ENCODE peak calls at places on chromosomes 1 and 21, in five cellular contexts. One of them, this sample, is unnamed.
A peak's percentile ranks its signal among the peaks of the same experiment; 100 is the strongest.

GRCh38 chr1:236213534-236213933 is 68.2 kb downstream of the ERO1B start:
- DNase-seq in HepG2: no peak
- DNase-seq in GM12878: no peak
- DNase-seq in H1: no peak
- DNase-seq in K562: no peak
- DNase-seq in this sample: peak; percentile 23

GRCh38 chr1:187096689-187097088 is 267.9 kb downstream of the PLA2G4A start:
- DNase-seq in H1: no peak
- DNase-seq in GM12878: no peak
- DNase-seq in HepG2: no peak
- DNase-seq in K562: no peak
- DNase-seq in this sample: no peak

GRCh38 chr1:240878631-240879030 is 266.7 kb upstream of the GREM2 start:
- DNase-seq in GM12878: no peak
- DNase-seq in H1: no peak
- DNase-seq in HepG2: no peak
- DNase-seq in K562: no peak
- DNase-seq in this sample: no peak

GRCh38 chr1:217135569-217135915 is 412.3 kb upstream of the ESRRG start:
- DNase-seq in GM12878: no peak
- DNase-seq in HepG2: no peak
- DNase-seq in K562: no peak
- DNase-seq in H1: peak; percentile 74
- DNase-seq in this sample: peak; percentile 73

GRCh38 chr1:167678422-167678821 is 43.4 kb upstream of the MPZL1 start:
- DNase-seq in GM12878: no peak
- DNase-seq in K562: no peak
- DNase-seq in HepG2: no peak
- DNase-seq in H1: no peak
- DNase-seq in this sample: no peak

GRCh38 chr1:159992161-159992560 is 38.1 kb upstream of the SLAMF9 start:
- DNase-seq in GM12878: no peak
- DNase-seq in K562: no peak
- DNase-seq in HepG2: no peak
- DNase-seq in H1: peak; percentile 45
- DNase-seq in this sample: no peak

GRCh38 chr1:173318788-173319187 is 111.7 kb upstream of the TNFSF4 start:
- DNase-seq in HepG2: no peak
- DNase-seq in GM12878: no peak
- DNase-seq in H1: no peak
- DNase-seq in K562: no peak
- DNase-seq in this sample: no peak

GRCh38 chr21:34027727-34028461 is 45.5 kb upstream of the MRPS6 start:
- DNase-seq in HepG2: no peak
- DNase-seq in K562: no peak
- DNase-seq in GM12878: no peak
- DNase-seq in H1: no peak
- DNase-seq in this sample: no peak

GRCh38 chr1:207822602-207823451 is 71.0 kb downstream of the CD46 start:
- DNase-seq in K562: peak; percentile 90
- DNase-seq in GM12878: peak; percentile 96
- DNase-seq in H1: no peak
- DNase-seq in HepG2: no peak
- DNase-seq in this sample: peak; percentile 66

GRCh38 chr1:183689770-183690204 is 36.7 kb upstream of the APOBEC4 start:
- DNase-seq in GM12878: peak; percentile 54
- DNase-seq in K562: no peak
- DNase-seq in HepG2: no peak
- DNase-seq in H1: no peak
- DNase-seq in this sample: no peak

GRCh38 chr1:44714944-44715571 is 15.9 kb downstream of the RNU5D-1 start:
- DNase-seq in K562: peak; percentile 86
- DNase-seq in HepG2: peak; percentile 72
- DNase-seq in H1: peak; percentile 82
- DNase-seq in GM12878: peak; percentile 71
- DNase-seq in this sample: peak; percentile 83

GRCh38 chr21:46436586-46436985 is 22.1 kb upstream of the DIP2A start:
- DNase-seq in H1: no peak
- DNase-seq in K562: no peak
- DNase-seq in GM12878: no peak
- DNase-seq in HepG2: no peak
- DNase-seq in this sample: no peak

GRCh38 chr1:211135342-211135950 is 1.5 kb upstream of the KCNH1 start:
- DNase-seq in K562: peak; percentile 20
- DNase-seq in GM12878: peak; percentile 9
- DNase-seq in H1: no peak
- DNase-seq in HepG2: peak; percentile 29
- DNase-seq in this sample: peak; percentile 47

GRCh38 chr1:29677028-29678024 is 441.0 kb downstream of the PTPRU start:
- DNase-seq in HepG2: no peak
- DNase-seq in H1: peak; percentile 24
- DNase-seq in K562: no peak
- DNase-seq in GM12878: no peak
- DNase-seq in this sample: no peak

GRCh38 chr21:31293986-31294385 is 50.1 kb downstream of the TIAM1 start:
- DNase-seq in K562: no peak
- DNase-seq in H1: no peak
- DNase-seq in HepG2: no peak
- DNase-seq in GM12878: no peak
- DNase-seq in this sample: no peak
- TF ChIP-seq TAF1 in K562: no peak
- TF ChIP-seq TAF1 in H1: no peak
- TF ChIP-seq TAF1 in HepG2: no peak
- TF ChIP-seq TAF1 in GM12878: no peak
- TF ChIP-seq TAF1 in this sample: no peak

GRCh38 chr1:982765-983436 is 1.0 kb upstream of the PERM1 start:
- DNase-seq in K562: no peak
- DNase-seq in GM12878: no peak
- DNase-seq in HepG2: no peak
- DNase-seq in H1: no peak
- DNase-seq in this sample: no peak
- TF ChIP-seq USF2 in K562: no peak
- TF ChIP-seq USF2 in GM12878: no peak
- TF ChIP-seq USF2 in HepG2: no peak
- TF ChIP-seq USF2 in H1: no peak
- TF ChIP-seq USF2 in this sample: no peak

DNA sequence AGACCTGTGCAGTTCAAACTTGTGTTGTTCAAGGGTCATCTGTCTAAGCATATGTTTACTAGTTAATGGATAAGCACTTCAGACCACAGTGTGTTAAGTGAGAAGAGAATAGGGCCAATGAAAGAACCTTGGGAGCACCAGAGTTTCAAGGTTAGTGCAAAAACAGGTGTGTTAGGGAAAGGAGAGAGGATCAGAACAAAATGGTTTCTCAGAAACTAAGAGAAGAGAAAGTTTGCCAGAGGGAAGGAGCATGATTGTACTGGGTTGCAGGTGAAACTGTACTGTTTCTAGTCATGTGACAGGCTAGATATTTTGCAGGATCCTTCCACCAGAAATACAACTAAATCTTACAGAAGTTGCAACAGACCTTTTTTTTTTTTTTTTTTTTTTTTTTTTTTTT is 23.3 kb downstream of the RPRD2 start:
- DNase-seq in H1: no peak
- DNase-seq in HepG2: peak; percentile 81
- DNase-seq in GM12878: no peak
- DNase-seq in K562: no peak
- DNase-seq in this sample: no peak
- TF ChIP-seq TAF1 in H1: no peak
- TF ChIP-seq TAF1 in HepG2: no peak
- TF ChIP-seq TAF1 in GM12878: no peak
- TF ChIP-seq TAF1 in K562: no peak
- TF ChIP-seq TAF1 in this sample: no peak

DNA sequence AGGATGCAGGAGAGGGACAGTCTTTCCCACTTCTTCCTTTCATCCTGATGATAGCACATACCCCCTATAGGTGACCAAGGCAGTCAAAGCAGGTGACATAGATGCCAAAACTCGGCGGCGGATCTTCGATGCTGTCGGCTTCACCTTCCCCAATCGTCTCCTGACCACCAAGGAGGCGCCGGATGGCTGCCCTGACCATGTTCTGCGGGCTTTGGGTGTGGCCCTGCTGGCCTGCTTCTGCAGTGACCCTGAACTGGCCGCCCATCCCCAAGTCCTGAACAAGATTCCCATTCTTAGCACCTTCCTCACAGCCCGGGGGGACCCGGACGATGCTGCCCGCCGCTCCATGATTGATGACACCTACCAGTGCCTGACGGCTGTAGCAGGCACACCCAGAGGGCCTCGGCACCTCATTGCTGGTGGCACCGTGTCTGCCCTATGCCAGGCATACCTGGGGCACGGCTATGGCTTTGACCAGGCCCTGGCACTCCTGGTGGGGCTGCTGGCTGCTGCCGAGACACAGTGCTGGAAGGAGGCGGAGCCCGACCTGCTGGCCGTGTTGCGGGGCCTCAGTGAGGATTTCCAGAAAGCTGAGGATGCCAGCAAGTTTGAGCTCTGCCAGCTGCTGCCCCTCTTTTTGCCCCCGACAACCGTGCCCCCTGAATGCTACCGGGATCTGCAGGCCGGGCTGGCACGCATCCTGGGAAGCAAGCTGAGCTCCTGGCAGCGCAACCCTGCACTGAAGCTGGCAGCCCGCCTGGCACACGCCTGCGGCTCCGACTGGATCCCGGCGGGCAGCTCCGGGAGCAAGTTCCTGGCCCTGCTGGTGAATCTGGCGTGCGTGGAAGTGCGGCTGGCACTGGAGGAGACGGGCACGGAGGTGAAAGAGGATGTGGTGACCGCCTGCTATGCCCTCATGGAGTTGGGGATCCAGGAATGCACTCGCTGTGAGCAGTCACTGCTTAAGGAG is 2.9 kb downstream of the NCDN start:
- DNase-seq in GM12878: no peak
- DNase-seq in K562: no peak
- DNase-seq in HepG2: no peak
- DNase-seq in H1: no peak
- DNase-seq in this sample: no peak
- TF ChIP-seq USF2 in GM12878: no peak
- TF ChIP-seq USF2 in K562: no peak
- TF ChIP-seq USF2 in HepG2: no peak
- TF ChIP-seq USF2 in H1: no peak
- TF ChIP-seq USF2 in this sample: no peak

DNA sequence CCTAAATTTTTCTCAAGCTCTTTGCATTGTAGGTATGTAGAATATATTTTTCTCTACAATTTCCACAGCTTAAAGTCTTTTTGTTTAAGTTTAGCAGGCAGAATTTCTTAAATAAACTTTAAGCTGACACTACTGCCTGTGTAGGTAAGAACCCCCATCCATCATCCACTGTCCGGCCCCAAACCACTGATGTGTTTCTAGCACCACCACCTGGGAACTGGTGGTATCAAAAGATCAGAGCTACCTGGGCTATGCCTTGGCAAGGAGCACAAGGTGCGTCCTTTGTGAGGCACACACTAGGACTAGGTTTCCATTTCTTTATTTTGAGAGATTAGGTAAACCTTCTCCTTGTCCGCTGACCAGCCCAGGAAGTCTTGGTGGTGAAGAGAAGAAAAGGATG is 10.5 kb upstream of the LELP1 start:
- DNase-seq in K562: peak; percentile 50
- DNase-seq in HepG2: peak; percentile 8
- DNase-seq in GM12878: no peak
- DNase-seq in H1: peak; percentile 78
- DNase-seq in this sample: no peak
- TF ChIP-seq TAF1 in K562: no peak
- TF ChIP-seq TAF1 in HepG2: no peak
- TF ChIP-seq TAF1 in GM12878: no peak
- TF ChIP-seq TAF1 in H1: no peak
- TF ChIP-seq TAF1 in this sample: no peak

GRCh38 chr1:39130297-39130696 is 74.2 kb upstream of the MACF1 start:
- DNase-seq in H1: no peak
- DNase-seq in GM12878: no peak
- DNase-seq in HepG2: no peak
- DNase-seq in K562: no peak
- DNase-seq in this sample: no peak

GRCh38 chr1:39127513-39127912 is 77.0 kb upstream of the MACF1 start:
- DNase-seq in H1: no peak
- DNase-seq in K562: peak; percentile 38
- DNase-seq in GM12878: no peak
- DNase-seq in HepG2: peak; percentile 62
- DNase-seq in this sample: no peak

GRCh38 chr1:39128126-39128525 is 76.4 kb upstream of the MACF1 start:
- DNase-seq in K562: no peak
- DNase-seq in H1: no peak
- DNase-seq in GM12878: no peak
- DNase-seq in HepG2: no peak
- DNase-seq in this sample: no peak

GRCh38 chr1:39129514-39129913 is 75.0 kb upstream of the MACF1 start:
- DNase-seq in HepG2: no peak
- DNase-seq in H1: no peak
- DNase-seq in K562: no peak
- DNase-seq in GM12878: no peak
- DNase-seq in this sample: no peak

GRCh38 chr1:39128959-39129358 is 75.5 kb upstream of the MACF1 start:
- DNase-seq in K562: no peak
- DNase-seq in GM12878: no peak
- DNase-seq in H1: no peak
- DNase-seq in HepG2: no peak
- DNase-seq in this sample: no peak
- TF ChIP-seq USF2 in K562: no peak
- TF ChIP-seq USF2 in GM12878: no peak
- TF ChIP-seq USF2 in H1: no peak
- TF ChIP-seq USF2 in HepG2: no peak
- TF ChIP-seq USF2 in this sample: no peak

GRCh38 chr1:74502432-74502831 is 10.0 kb downstream of the LRRC53 start:
- DNase-seq in HepG2: peak; percentile 16
- DNase-seq in K562: no peak
- DNase-seq in H1: no peak
- DNase-seq in GM12878: no peak
- DNase-seq in this sample: no peak
- TF ChIP-seq TAF1 in HepG2: no peak
- TF ChIP-seq TAF1 in K562: no peak
- TF ChIP-seq TAF1 in H1: no peak
- TF ChIP-seq TAF1 in GM12878: no peak
- TF ChIP-seq TAF1 in this sample: no peak

This sample was measured in SK-N-SH.